ENCODE peak calls at places on chromosomes 1 and 21, in four cellular contexts. D, U, Y and I are unnamed samples.

GRCh38 chr1:98386675-98387440 is 274.7 kb upstream of the SNX7 start:
- DNase-seq in U (no peak), D (no peak), Y (no peak), I (no peak)

GRCh38 chr21:45829566-45830147 is 151.9 kb upstream of the COL6A1 start:
- DNase-seq in Y (no peak), U (no peak), D (no peak), I (no peak)

GRCh38 chr1:4213599-4213998 is 313.5 kb upstream of the C1orf174 start:
- DNase-seq in D (no peak), U (no peak), Y (no peak), I (no peak)

GRCh38 chr1:42939216-42939615 is 19.5 kb downstream of the SLC2A1 start:
- DNase-seq in D (no peak), Y (no peak), U (no peak), I (no peak)

GRCh38 chr1:115883240-115883639 is 42.3 kb upstream of the NHLH2 start:
- DNase-seq in U (no peak), D (no peak), Y (no peak), I (no peak)

GRCh38 chr21:28230559-28230958 is 762.1 kb downstream of the LTN1 start:
- DNase-seq in U (no peak), D (no peak), Y (no peak), I (peak)

GRCh38 chr1:87295720-87296119 is 33.0 kb upstream of the LMO4 start:
- DNase-seq in D (no peak), U (no peak), Y (no peak), I (no peak)

GRCh38 chr1:201535046-201535777 is 3.7 kb upstream of the NAV1 start:
- DNase-seq in D (no peak), Y (peak), U (no peak), I (peak)

GRCh38 chr1:212794561-212795014 is 2.9 kb downstream of the TATDN3 start:
- DNase-seq in D (peak), Y (no peak), U (no peak), I (no peak)

GRCh38 chr21:45542242-45542666 is at the start of gene SLC19A1:
- DNase-seq in D (peak), U (no peak), Y (no peak), I (peak)

GRCh38 chr1:154859151-154859785 is 10.8 kb downstream of the KCNN3 start:
- DNase-seq in Y (no peak), U (no peak), D (no peak), I (no peak)
- H3K4me3 ChIP-seq in Y (no peak), U (no peak), D (no peak), I (no peak)

GRCh38 chr1:94866178-94866822 is 46.1 kb downstream of the SLC44A3 start:
- DNase-seq in U (no peak), D (no peak), Y (peak), I (peak)

GRCh38 chr1:94863297-94863911 is 43.2 kb downstream of the SLC44A3 start:
- DNase-seq in D (no peak), U (no peak), Y (peak), I (peak)

GRCh38 chr1:94863919-94864318 is 43.8 kb downstream of the SLC44A3 start:
- DNase-seq in U (no peak), D (no peak), Y (peak), I (peak)

GRCh38 chr1:94865369-94865768 is 45.2 kb downstream of the SLC44A3 start:
- DNase-seq in D (no peak), U (no peak), Y (peak), I (peak)

DNA sequence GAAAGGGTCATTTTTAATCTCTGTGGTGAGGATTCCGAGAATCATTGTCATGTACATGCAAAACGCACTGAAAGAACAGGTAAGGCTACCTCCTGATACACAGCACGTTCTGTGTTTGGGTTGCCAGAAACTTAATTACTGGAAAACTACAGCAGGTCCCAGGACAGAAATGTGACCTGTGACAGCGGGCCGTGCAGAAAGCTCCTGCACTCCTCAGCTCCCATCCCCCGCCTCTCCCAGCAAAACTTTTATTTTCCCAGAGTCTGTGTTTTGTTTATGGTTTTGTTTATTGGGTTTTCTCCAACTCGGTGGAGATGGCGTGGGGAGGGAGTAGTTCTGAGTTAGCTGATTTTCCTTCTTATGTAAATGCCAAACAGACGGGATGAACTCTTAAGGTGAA is 44.7 kb downstream of the SLC44A3 start:
- DNase-seq in U (no peak), D (no peak), Y (peak), I (peak)
- H3K4me3 ChIP-seq in U (no peak), D (no peak), Y (no peak), I (no peak)

GRCh38 chr21:31874817-31875216 is 2.0 kb downstream of the HUNK start:
- DNase-seq in D (no peak), Y (no peak), U (no peak), I (no peak)
- H3K4me3 ChIP-seq in D (no peak), Y (no peak), U (no peak), I (no peak)

GRCh38 chr1:159854693-159855192 is 7.7 kb downstream of the VSIG8 start:
- DNase-seq in U (peak), D (peak), Y (peak), I (peak)

GRCh38 chr1:159851386-159851785 is 11.1 kb downstream of the VSIG8 start:
- DNase-seq in U (no peak), D (peak), Y (no peak), I (no peak)

GRCh38 chr1:159854101-159854692 is 8.3 kb downstream of the VSIG8 start:
- DNase-seq in U (no peak), D (peak), Y (peak), I (peak)

GRCh38 chr1:159855709-159856108 is 6.7 kb downstream of the VSIG8 start:
- DNase-seq in U (no peak), Y (no peak), D (no peak), I (no peak)

GRCh38 chr1:159853417-159853816 is 9.0 kb downstream of the VSIG8 start:
- DNase-seq in D (no peak), U (no peak), Y (peak), I (no peak)
- H3K4me3 ChIP-seq in D (peak), U (no peak), Y (no peak), I (no peak)

GRCh38 chr1:239448911-239449310 is 62.5 kb downstream of the CHRM3 start:
- DNase-seq in D (no peak), U (no peak), Y (no peak), I (no peak)

DNA sequence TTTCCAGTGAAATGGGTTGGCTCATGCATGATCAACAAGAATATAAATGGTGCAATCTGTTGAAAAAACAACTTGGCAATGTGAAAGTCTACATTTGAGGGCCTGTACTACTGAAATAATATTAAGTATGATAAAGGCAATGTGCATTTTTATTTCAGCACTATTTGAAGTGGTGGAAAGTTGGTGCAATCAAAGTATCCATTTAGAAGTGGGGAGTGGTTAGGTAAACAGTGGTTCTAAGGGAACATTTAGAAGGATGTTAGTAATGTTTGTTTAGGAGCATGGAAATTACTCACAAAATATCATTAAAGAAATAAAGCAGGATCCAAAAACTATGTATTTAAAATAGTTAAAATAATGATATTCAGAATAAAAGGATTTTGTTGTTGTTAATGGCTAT is 60.2 kb downstream of the CHRM3 start:
- DNase-seq in D (no peak), Y (no peak), U (no peak), I (no peak)
- H3K4me3 ChIP-seq in D (no peak), Y (no peak), U (no peak), I (no peak)